ENCODE peak calls at places on chromosomes 7 and 10, in four cellular contexts. One of them, this sample, is unnamed. For H3K27me3, the result is how much of the 10 kb centered on the place peaks cover.

GRCh38 chr10:128318868-128319267 is 192.6 kb upstream of the MKI67 start:
- DNase-seq in CD4-positive, alpha-beta T cell: no peak
- DNase-seq in adipocyte: no peak
- DNase-seq in tibial nerve: no peak
- DNase-seq in this sample: no peak

GRCh38 chr10:129771576-129772471 is 192.2 kb downstream of the EBF3 start:
- DNase-seq in CD4-positive, alpha-beta T cell: no peak
- DNase-seq in adipocyte: no peak
- DNase-seq in tibial nerve: no peak
- DNase-seq in this sample: no peak

GRCh38 chr7:3412871-3413270 is 111.8 kb downstream of the SDK1 start:
- DNase-seq in CD4-positive, alpha-beta T cell: no peak
- DNase-seq in adipocyte: no peak
- DNase-seq in tibial nerve: no peak
- DNase-seq in this sample: no peak

GRCh38 chr10:67788028-67788886 is 49.7 kb downstream of the DNAJC12 start:
- DNase-seq in CD4-positive, alpha-beta T cell: peak
- DNase-seq in adipocyte: peak
- DNase-seq in tibial nerve: peak
- DNase-seq in this sample: peak

GRCh38 chr7:110386914-110387313 is 704.0 kb upstream of the LRRN3 start:
- DNase-seq in CD4-positive, alpha-beta T cell: no peak
- DNase-seq in adipocyte: peak
- DNase-seq in tibial nerve: no peak
- DNase-seq in this sample: no peak

GRCh38 chr10:2890093-2890492 is 177.3 kb upstream of the PFKP start:
- DNase-seq in CD4-positive, alpha-beta T cell: no peak
- DNase-seq in adipocyte: no peak
- DNase-seq in tibial nerve: no peak
- DNase-seq in this sample: no peak

GRCh38 chr10:99595770-99596465 is 24.3 kb downstream of the SLC25A28 start:
- DNase-seq in CD4-positive, alpha-beta T cell: no peak
- DNase-seq in adipocyte: no peak
- DNase-seq in tibial nerve: no peak
- DNase-seq in this sample: no peak

GRCh38 chr7:100673942-100674431 is 447 bp downstream of the GNB2 start:
- DNase-seq in CD4-positive, alpha-beta T cell: peak
- DNase-seq in adipocyte: peak
- DNase-seq in tibial nerve: peak
- DNase-seq in this sample: peak

GRCh38 chr7:111011500-111011899 is 79.4 kb upstream of the LRRN3 start:
- DNase-seq in CD4-positive, alpha-beta T cell: no peak
- DNase-seq in adipocyte: no peak
- DNase-seq in tibial nerve: no peak
- DNase-seq in this sample: no peak

GRCh38 chr10:126088144-126088543 is 191.8 kb downstream of the FANK1 start:
- DNase-seq in CD4-positive, alpha-beta T cell: no peak
- DNase-seq in adipocyte: no peak
- DNase-seq in tibial nerve: no peak
- DNase-seq in this sample: no peak

GRCh38 chr7:149468208-149468607 is 7.3 kb upstream of the ZNF777 start:
- DNase-seq in CD4-positive, alpha-beta T cell: no peak
- DNase-seq in adipocyte: no peak
- DNase-seq in tibial nerve: no peak
- DNase-seq in this sample: no peak

GRCh38 chr7:129225931-129226572 is 1.2 kb downstream of the AHCYL2 start:
- DNase-seq in CD4-positive, alpha-beta T cell: no peak
- DNase-seq in adipocyte: no peak
- DNase-seq in tibial nerve: no peak
- DNase-seq in this sample: no peak

GRCh38 chr7:141217938-141218337 is 144.1 kb downstream of the TMEM178B start:
- DNase-seq in CD4-positive, alpha-beta T cell: no peak
- DNase-seq in adipocyte: no peak
- DNase-seq in tibial nerve: no peak
- DNase-seq in this sample: no peak

GRCh38 chr7:148182264-148182663 is 408.3 kb upstream of the C7orf33 start:
- DNase-seq in CD4-positive, alpha-beta T cell: no peak
- DNase-seq in adipocyte: no peak
- DNase-seq in tibial nerve: no peak
- DNase-seq in this sample: no peak

GRCh38 chr7:101782886-101783285 is 34.5 kb upstream of the CUX1 start:
- DNase-seq in CD4-positive, alpha-beta T cell: no peak
- DNase-seq in adipocyte: no peak
- DNase-seq in tibial nerve: no peak
- DNase-seq in this sample: no peak

GRCh38 chr7:129163875-129164544 is 19.5 kb downstream of the TSPAN33 start:
- DNase-seq in CD4-positive, alpha-beta T cell: no peak
- DNase-seq in adipocyte: peak
- DNase-seq in tibial nerve: peak
- DNase-seq in this sample: no peak

GRCh38 chr7:129553861-129554530 is 51.7 kb downstream of the SMKR1 start:
- DNase-seq in CD4-positive, alpha-beta T cell: peak
- DNase-seq in adipocyte: peak
- DNase-seq in tibial nerve: no peak
- DNase-seq in this sample: no peak

GRCh38 chr10:609868-610545 is 79.5 kb downstream of the DIP2C start:
- DNase-seq in CD4-positive, alpha-beta T cell: no peak
- DNase-seq in adipocyte: no peak
- DNase-seq in tibial nerve: no peak
- DNase-seq in this sample: no peak

GRCh38 chr7:134126937-134127848 is at the start of gene LRGUK:
- DNase-seq in CD4-positive, alpha-beta T cell: peak
- DNase-seq in adipocyte: peak
- DNase-seq in tibial nerve: peak
- DNase-seq in this sample: peak

GRCh38 chr10:118045842-118046490 is 775 bp downstream of the RAB11FIP2 start:
- DNase-seq in CD4-positive, alpha-beta T cell: no peak
- DNase-seq in adipocyte: peak
- DNase-seq in tibial nerve: peak
- DNase-seq in this sample: peak

GRCh38 chr7:100065452-100066186 is 15.9 kb downstream of the ZNF3 start:
- DNase-seq in CD4-positive, alpha-beta T cell: no peak
- DNase-seq in adipocyte: peak
- DNase-seq in tibial nerve: peak
- DNase-seq in this sample: no peak

GRCh38 chr7:51000956-51001355 is 218.3 kb upstream of the GRB10 start:
- DNase-seq in CD4-positive, alpha-beta T cell: no peak
- DNase-seq in adipocyte: no peak
- DNase-seq in tibial nerve: no peak
- DNase-seq in this sample: no peak

GRCh38 chr10:130771491-130771890 is 540.0 kb downstream of the TCERG1L start:
- DNase-seq in CD4-positive, alpha-beta T cell: no peak
- DNase-seq in adipocyte: no peak
- DNase-seq in tibial nerve: no peak
- DNase-seq in this sample: no peak

GRCh38 chr10:130770018-130770630 is 541.4 kb downstream of the TCERG1L start:
- DNase-seq in CD4-positive, alpha-beta T cell: no peak
- DNase-seq in adipocyte: no peak
- DNase-seq in tibial nerve: no peak
- DNase-seq in this sample: no peak

GRCh38 chr10:130772676-130773075 is 538.8 kb downstream of the TCERG1L start:
- DNase-seq in CD4-positive, alpha-beta T cell: no peak
- DNase-seq in adipocyte: no peak
- DNase-seq in tibial nerve: no peak
- DNase-seq in this sample: no peak

GRCh38 chr10:130769146-130770017 is 542.1 kb downstream of the TCERG1L start:
- DNase-seq in CD4-positive, alpha-beta T cell: no peak
- DNase-seq in adipocyte: no peak
- DNase-seq in tibial nerve: no peak
- DNase-seq in this sample: no peak

GRCh38 chr10:130772056-130772455 is 539.5 kb downstream of the TCERG1L start:
- DNase-seq in CD4-positive, alpha-beta T cell: no peak
- DNase-seq in adipocyte: no peak
- DNase-seq in tibial nerve: no peak
- DNase-seq in this sample: peak
- H3K27me3 ChIP-seq in CD4-positive, alpha-beta T cell: under half
- H3K27me3 ChIP-seq in adipocyte: under half
- H3K27me3 ChIP-seq in tibial nerve: under half
- H3K27me3 ChIP-seq in this sample: under half

DNA sequence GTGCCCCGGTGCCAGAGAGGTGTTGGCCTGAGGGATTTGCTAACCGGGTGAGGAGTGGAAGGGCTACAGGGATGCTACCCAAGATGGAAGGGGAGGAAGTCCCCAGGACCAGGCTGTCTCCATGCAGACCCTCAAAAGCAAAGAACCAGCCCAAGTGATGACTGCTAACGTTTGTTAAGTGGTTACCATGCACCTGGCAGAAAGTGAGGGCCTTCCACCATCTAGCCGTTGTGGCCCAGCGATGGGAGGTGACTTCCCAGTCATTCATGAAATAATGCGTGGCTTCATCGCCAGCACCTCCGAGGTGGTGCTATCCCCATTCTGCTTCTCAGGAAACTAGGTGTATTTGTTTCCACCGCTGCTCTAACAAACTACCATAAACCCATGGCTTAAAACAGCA is 86.8 kb upstream of the LANCL2 start:
- DNase-seq in CD4-positive, alpha-beta T cell: no peak
- DNase-seq in adipocyte: no peak
- DNase-seq in tibial nerve: no peak
- DNase-seq in this sample: no peak
- H3K27me3 ChIP-seq in CD4-positive, alpha-beta T cell: under half
- H3K27me3 ChIP-seq in adipocyte: under half
- H3K27me3 ChIP-seq in tibial nerve: under half
- H3K27me3 ChIP-seq in this sample: under half

DNA sequence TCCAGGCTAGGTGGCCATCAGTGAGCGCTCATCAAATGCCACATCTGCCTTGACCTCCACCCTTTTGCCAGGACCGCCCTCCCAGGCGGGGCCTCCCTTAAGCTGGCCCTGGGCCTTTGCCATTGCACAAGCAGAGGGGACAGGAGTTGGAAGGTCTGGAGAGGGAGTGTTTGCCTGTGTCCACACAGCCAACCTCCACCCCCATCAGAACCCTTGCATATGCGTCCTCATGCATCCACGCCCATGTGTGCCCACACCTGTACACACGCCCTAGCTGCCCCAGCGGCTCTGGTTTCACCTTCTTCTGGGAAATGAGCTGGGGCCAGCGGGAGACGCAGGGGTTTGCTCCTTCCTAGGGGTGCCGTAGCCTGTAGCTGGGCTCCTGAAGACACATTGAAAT is 64.0 kb downstream of the NEURL1 start:
- DNase-seq in CD4-positive, alpha-beta T cell: no peak
- DNase-seq in adipocyte: no peak
- DNase-seq in tibial nerve: no peak
- DNase-seq in this sample: no peak
- H3K27me3 ChIP-seq in CD4-positive, alpha-beta T cell: under half
- H3K27me3 ChIP-seq in adipocyte: half or more
- H3K27me3 ChIP-seq in tibial nerve: under half
- H3K27me3 ChIP-seq in this sample: under half

DNA sequence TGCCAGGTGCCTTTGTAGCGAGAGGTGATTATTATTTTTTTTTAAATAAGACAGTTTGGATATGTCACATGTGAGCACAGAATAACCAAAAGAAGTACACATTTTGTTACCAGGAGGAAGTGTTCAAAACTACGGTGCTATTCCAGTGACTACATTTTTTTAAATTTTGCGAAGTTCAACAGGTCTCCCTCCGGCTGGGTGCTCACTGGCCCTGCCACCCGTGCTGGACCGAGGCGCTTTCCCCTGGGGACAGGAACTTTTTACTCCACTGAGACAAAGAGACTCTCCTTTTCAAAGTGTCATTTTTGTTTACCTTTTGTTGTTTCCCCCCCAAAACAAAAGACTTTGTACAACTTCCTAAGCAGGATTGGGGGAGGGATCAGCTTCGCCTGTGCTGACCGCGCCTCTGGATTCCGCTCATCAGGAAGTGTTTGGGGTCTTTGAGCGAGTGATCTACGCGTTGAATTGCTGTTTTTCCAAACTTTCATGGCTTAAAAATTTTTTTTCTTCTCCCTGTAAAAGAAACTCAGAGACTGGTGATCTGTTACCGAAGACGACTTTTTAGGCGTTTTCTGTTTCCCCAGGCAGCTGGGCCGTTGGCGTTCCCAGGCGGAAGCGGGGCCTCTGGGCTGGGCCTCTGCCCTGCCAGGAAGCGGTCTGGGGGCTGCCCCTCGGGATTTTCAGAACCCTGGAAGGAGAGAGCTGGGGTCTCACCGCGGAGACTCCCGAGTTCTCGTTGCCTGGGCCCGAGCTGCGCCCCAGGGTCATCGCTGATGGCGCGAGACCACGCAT is 7.2 kb downstream of the EN2 start:
- DNase-seq in CD4-positive, alpha-beta T cell: no peak
- DNase-seq in adipocyte: no peak
- DNase-seq in tibial nerve: no peak
- DNase-seq in this sample: no peak
- H3K27me3 ChIP-seq in CD4-positive, alpha-beta T cell: half or more
- H3K27me3 ChIP-seq in adipocyte: half or more
- H3K27me3 ChIP-seq in tibial nerve: under half
- H3K27me3 ChIP-seq in this sample: half or more

GRCh38 chr7:1674161-1675035 is 4.3 kb downstream of the ELFN1 start:
- DNase-seq in CD4-positive, alpha-beta T cell: no peak
- DNase-seq in adipocyte: no peak
- DNase-seq in tibial nerve: no peak
- DNase-seq in this sample: peak
- H3K27me3 ChIP-seq in CD4-positive, alpha-beta T cell: under half
- H3K27me3 ChIP-seq in adipocyte: under half
- H3K27me3 ChIP-seq in tibial nerve: under half
- H3K27me3 ChIP-seq in this sample: half or more

GRCh38 chr10:133098426-133099124 is 10.9 kb downstream of the ADGRA1 start:
- DNase-seq in CD4-positive, alpha-beta T cell: no peak
- DNase-seq in adipocyte: no peak
- DNase-seq in tibial nerve: no peak
- DNase-seq in this sample: peak

GRCh38 chr10:133097961-133098360 is 10.2 kb downstream of the ADGRA1 start:
- DNase-seq in CD4-positive, alpha-beta T cell: no peak
- DNase-seq in adipocyte: no peak
- DNase-seq in tibial nerve: no peak
- DNase-seq in this sample: peak

GRCh38 chr10:133100186-133100585 is 12.5 kb downstream of the ADGRA1 start:
- DNase-seq in CD4-positive, alpha-beta T cell: no peak
- DNase-seq in adipocyte: no peak
- DNase-seq in tibial nerve: no peak
- DNase-seq in this sample: peak

GRCh38 chr10:133100706-133101463 is 13.2 kb downstream of the ADGRA1 start:
- DNase-seq in CD4-positive, alpha-beta T cell: no peak
- DNase-seq in adipocyte: no peak
- DNase-seq in tibial nerve: no peak
- DNase-seq in this sample: no peak

GRCh38 chr10:133099571-133099970 is 11.8 kb downstream of the ADGRA1 start:
- DNase-seq in CD4-positive, alpha-beta T cell: no peak
- DNase-seq in adipocyte: no peak
- DNase-seq in tibial nerve: no peak
- DNase-seq in this sample: peak
- H3K27me3 ChIP-seq in CD4-positive, alpha-beta T cell: under half
- H3K27me3 ChIP-seq in adipocyte: half or more
- H3K27me3 ChIP-seq in tibial nerve: under half
- H3K27me3 ChIP-seq in this sample: half or more

This sample was measured in left lung.